ENCODE peak calls at places on chromosome 10, in ten cellular contexts. One of them, this sample, is unnamed.

GRCh38 chr10:100009793-100010676 is at the start of gene DNMBP:
- DNase-seq in retina: peak; percentile 77
- DNase-seq in adipocyte: peak; percentile 96
- DNase-seq in type B pancreatic cell: peak; percentile 89
- DNase-seq in RKO: peak; percentile 89
- DNase-seq in stimulated activated naive CD8-positive, alpha-beta T cell treated with anti-CD3 and anti-CD28 coated beads, Interleukin-15, Interleukin-2, amounts not matched to agents 100 U/mL and 50 U/mL, for 24 hours: peak; percentile 90
- DNase-seq in activated naive CD4-positive, alpha-beta T cell treated with anti-CD3 and anti-CD28 coated beads, Interleukin-2, amount 10 ng/mL, durations not matched to agents 7 days and 5 days: peak; percentile 86
- DNase-seq in skeletal muscle cell: no peak
- DNase-seq in upper lobe of right lung: peak; percentile 92
- DNase-seq in activated T-helper 1 cell treated with Interleukin-2 at 50 U/mL for 16 hours: peak; percentile 71
- DNase-seq in this sample: peak; percentile 83

GRCh38 chr10:43375401-43376020 is 4.1 kb downstream of the FXYD4 start:
- DNase-seq in activated T-helper 1 cell treated with Interleukin-2 at 50 U/mL for 16 hours: no peak
- DNase-seq in adipocyte: no peak
- DNase-seq in RKO: no peak
- DNase-seq in type B pancreatic cell: no peak
- DNase-seq in skeletal muscle cell: no peak
- DNase-seq in activated naive CD4-positive, alpha-beta T cell treated with anti-CD3 and anti-CD28 coated beads, Interleukin-2, amount 10 ng/mL, durations not matched to agents 7 days and 5 days: no peak
- DNase-seq in retina: no peak
- DNase-seq in stimulated activated naive CD8-positive, alpha-beta T cell treated with anti-CD3 and anti-CD28 coated beads, Interleukin-15, Interleukin-2, amounts not matched to agents 100 U/mL and 50 U/mL, for 24 hours: no peak
- DNase-seq in upper lobe of right lung: peak; percentile 72
- DNase-seq in this sample: no peak

GRCh38 chr10:3500408-3500856 is 284.6 kb downstream of the KLF6 start:
- DNase-seq in upper lobe of right lung: peak; percentile 79
- DNase-seq in skeletal muscle cell: peak; percentile 58
- DNase-seq in RKO: no peak
- DNase-seq in retina: peak; percentile 91
- DNase-seq in adipocyte: peak; percentile 41
- DNase-seq in activated naive CD4-positive, alpha-beta T cell treated with anti-CD3 and anti-CD28 coated beads, Interleukin-2, amount 10 ng/mL, durations not matched to agents 7 days and 5 days: no peak
- DNase-seq in stimulated activated naive CD8-positive, alpha-beta T cell treated with anti-CD3 and anti-CD28 coated beads, Interleukin-15, Interleukin-2, amounts not matched to agents 100 U/mL and 50 U/mL, for 24 hours: no peak
- DNase-seq in type B pancreatic cell: no peak
- DNase-seq in activated T-helper 1 cell treated with Interleukin-2 at 50 U/mL for 16 hours: no peak
- DNase-seq in this sample: no peak

GRCh38 chr10:72081210-72081609 is 7.1 kb downstream of the SPOCK2 start:
- DNase-seq in RKO: no peak
- DNase-seq in skeletal muscle cell: no peak
- DNase-seq in activated T-helper 1 cell treated with Interleukin-2 at 50 U/mL for 16 hours: no peak
- DNase-seq in retina: no peak
- DNase-seq in adipocyte: no peak
- DNase-seq in type B pancreatic cell: no peak
- DNase-seq in stimulated activated naive CD8-positive, alpha-beta T cell treated with anti-CD3 and anti-CD28 coated beads, Interleukin-15, Interleukin-2, amounts not matched to agents 100 U/mL and 50 U/mL, for 24 hours: no peak
- DNase-seq in upper lobe of right lung: no peak
- DNase-seq in activated naive CD4-positive, alpha-beta T cell treated with anti-CD3 and anti-CD28 coated beads, Interleukin-2, amount 10 ng/mL, durations not matched to agents 7 days and 5 days: peak; percentile 9
- DNase-seq in this sample: no peak

GRCh38 chr10:69769395-69769989 is 32.2 kb upstream of the COL13A1 start:
- DNase-seq in activated T-helper 1 cell treated with Interleukin-2 at 50 U/mL for 16 hours: no peak
- DNase-seq in skeletal muscle cell: peak; percentile 43
- DNase-seq in retina: no peak
- DNase-seq in stimulated activated naive CD8-positive, alpha-beta T cell treated with anti-CD3 and anti-CD28 coated beads, Interleukin-15, Interleukin-2, amounts not matched to agents 100 U/mL and 50 U/mL, for 24 hours: no peak
- DNase-seq in RKO: peak; percentile 49
- DNase-seq in adipocyte: peak; percentile 85
- DNase-seq in type B pancreatic cell: no peak
- DNase-seq in upper lobe of right lung: no peak
- DNase-seq in activated naive CD4-positive, alpha-beta T cell treated with anti-CD3 and anti-CD28 coated beads, Interleukin-2, amount 10 ng/mL, durations not matched to agents 7 days and 5 days: no peak
- DNase-seq in this sample: no peak

GRCh38 chr10:68811367-68812009 is 15.8 kb upstream of the STOX1 start:
- DNase-seq in activated naive CD4-positive, alpha-beta T cell treated with anti-CD3 and anti-CD28 coated beads, Interleukin-2, amount 10 ng/mL, durations not matched to agents 7 days and 5 days: no peak
- DNase-seq in activated T-helper 1 cell treated with Interleukin-2 at 50 U/mL for 16 hours: no peak
- DNase-seq in retina: no peak
- DNase-seq in skeletal muscle cell: no peak
- DNase-seq in stimulated activated naive CD8-positive, alpha-beta T cell treated with anti-CD3 and anti-CD28 coated beads, Interleukin-15, Interleukin-2, amounts not matched to agents 100 U/mL and 50 U/mL, for 24 hours: no peak
- DNase-seq in RKO: no peak
- DNase-seq in type B pancreatic cell: no peak
- DNase-seq in upper lobe of right lung: no peak
- DNase-seq in adipocyte: no peak
- DNase-seq in this sample: no peak

GRCh38 chr10:36266923-36267322 is 624.8 kb upstream of the FZD8 start:
- DNase-seq in RKO: no peak
- DNase-seq in type B pancreatic cell: no peak
- DNase-seq in adipocyte: no peak
- DNase-seq in stimulated activated naive CD8-positive, alpha-beta T cell treated with anti-CD3 and anti-CD28 coated beads, Interleukin-15, Interleukin-2, amounts not matched to agents 100 U/mL and 50 U/mL, for 24 hours: no peak
- DNase-seq in activated T-helper 1 cell treated with Interleukin-2 at 50 U/mL for 16 hours: no peak
- DNase-seq in activated naive CD4-positive, alpha-beta T cell treated with anti-CD3 and anti-CD28 coated beads, Interleukin-2, amount 10 ng/mL, durations not matched to agents 7 days and 5 days: no peak
- DNase-seq in upper lobe of right lung: no peak
- DNase-seq in skeletal muscle cell: no peak
- DNase-seq in retina: no peak
- DNase-seq in this sample: no peak

GRCh38 chr10:86266446-86267242 is 100.0 kb downstream of the GRID1 start:
- DNase-seq in activated T-helper 1 cell treated with Interleukin-2 at 50 U/mL for 16 hours: no peak
- DNase-seq in retina: peak; percentile 2
- DNase-seq in type B pancreatic cell: peak; percentile 42
- DNase-seq in adipocyte: no peak
- DNase-seq in upper lobe of right lung: peak; percentile 40
- DNase-seq in activated naive CD4-positive, alpha-beta T cell treated with anti-CD3 and anti-CD28 coated beads, Interleukin-2, amount 10 ng/mL, durations not matched to agents 7 days and 5 days: no peak
- DNase-seq in RKO: no peak
- DNase-seq in skeletal muscle cell: no peak
- DNase-seq in stimulated activated naive CD8-positive, alpha-beta T cell treated with anti-CD3 and anti-CD28 coated beads, Interleukin-15, Interleukin-2, amounts not matched to agents 100 U/mL and 50 U/mL, for 24 hours: no peak
- DNase-seq in this sample: no peak

GRCh38 chr10:43998021-43998809 is 349.5 kb upstream of the ZNF32 start:
- DNase-seq in retina: no peak
- DNase-seq in upper lobe of right lung: no peak
- DNase-seq in activated T-helper 1 cell treated with Interleukin-2 at 50 U/mL for 16 hours: no peak
- DNase-seq in skeletal muscle cell: peak; percentile 30
- DNase-seq in adipocyte: peak; percentile 15
- DNase-seq in activated naive CD4-positive, alpha-beta T cell treated with anti-CD3 and anti-CD28 coated beads, Interleukin-2, amount 10 ng/mL, durations not matched to agents 7 days and 5 days: no peak
- DNase-seq in type B pancreatic cell: no peak
- DNase-seq in RKO: no peak
- DNase-seq in stimulated activated naive CD8-positive, alpha-beta T cell treated with anti-CD3 and anti-CD28 coated beads, Interleukin-15, Interleukin-2, amounts not matched to agents 100 U/mL and 50 U/mL, for 24 hours: no peak
- DNase-seq in this sample: no peak

GRCh38 chr10:61284222-61284890 is 168.8 kb downstream of the TMEM26 start:
- DNase-seq in type B pancreatic cell: no peak
- DNase-seq in upper lobe of right lung: no peak
- DNase-seq in RKO: peak; percentile 73
- DNase-seq in adipocyte: peak; percentile 90
- DNase-seq in activated naive CD4-positive, alpha-beta T cell treated with anti-CD3 and anti-CD28 coated beads, Interleukin-2, amount 10 ng/mL, durations not matched to agents 7 days and 5 days: no peak
- DNase-seq in activated T-helper 1 cell treated with Interleukin-2 at 50 U/mL for 16 hours: no peak
- DNase-seq in skeletal muscle cell: no peak
- DNase-seq in stimulated activated naive CD8-positive, alpha-beta T cell treated with anti-CD3 and anti-CD28 coated beads, Interleukin-15, Interleukin-2, amounts not matched to agents 100 U/mL and 50 U/mL, for 24 hours: no peak
- DNase-seq in retina: peak; percentile 31
- DNase-seq in this sample: no peak

GRCh38 chr10:13789448-13789829 is 202.7 kb downstream of the PRPF18 start:
- DNase-seq in type B pancreatic cell: no peak
- DNase-seq in activated naive CD4-positive, alpha-beta T cell treated with anti-CD3 and anti-CD28 coated beads, Interleukin-2, amount 10 ng/mL, durations not matched to agents 7 days and 5 days: no peak
- DNase-seq in adipocyte: no peak
- DNase-seq in skeletal muscle cell: no peak
- DNase-seq in stimulated activated naive CD8-positive, alpha-beta T cell treated with anti-CD3 and anti-CD28 coated beads, Interleukin-15, Interleukin-2, amounts not matched to agents 100 U/mL and 50 U/mL, for 24 hours: no peak
- DNase-seq in RKO: no peak
- DNase-seq in retina: no peak
- DNase-seq in activated T-helper 1 cell treated with Interleukin-2 at 50 U/mL for 16 hours: no peak
- DNase-seq in upper lobe of right lung: no peak
- DNase-seq in this sample: no peak

GRCh38 chr10:63618552-63618951 is 97.4 kb downstream of the REEP3 start:
- DNase-seq in retina: no peak
- DNase-seq in upper lobe of right lung: no peak
- DNase-seq in skeletal muscle cell: no peak
- DNase-seq in type B pancreatic cell: no peak
- DNase-seq in adipocyte: no peak
- DNase-seq in stimulated activated naive CD8-positive, alpha-beta T cell treated with anti-CD3 and anti-CD28 coated beads, Interleukin-15, Interleukin-2, amounts not matched to agents 100 U/mL and 50 U/mL, for 24 hours: no peak
- DNase-seq in activated naive CD4-positive, alpha-beta T cell treated with anti-CD3 and anti-CD28 coated beads, Interleukin-2, amount 10 ng/mL, durations not matched to agents 7 days and 5 days: no peak
- DNase-seq in RKO: no peak
- DNase-seq in activated T-helper 1 cell treated with Interleukin-2 at 50 U/mL for 16 hours: no peak
- DNase-seq in this sample: no peak

GRCh38 chr10:117663750-117664149 is 121.2 kb downstream of the EMX2 start:
- DNase-seq in stimulated activated naive CD8-positive, alpha-beta T cell treated with anti-CD3 and anti-CD28 coated beads, Interleukin-15, Interleukin-2, amounts not matched to agents 100 U/mL and 50 U/mL, for 24 hours: no peak
- DNase-seq in activated naive CD4-positive, alpha-beta T cell treated with anti-CD3 and anti-CD28 coated beads, Interleukin-2, amount 10 ng/mL, durations not matched to agents 7 days and 5 days: no peak
- DNase-seq in activated T-helper 1 cell treated with Interleukin-2 at 50 U/mL for 16 hours: no peak
- DNase-seq in retina: no peak
- DNase-seq in RKO: peak; percentile 53
- DNase-seq in type B pancreatic cell: no peak
- DNase-seq in adipocyte: peak; percentile 7
- DNase-seq in skeletal muscle cell: peak; percentile 85
- DNase-seq in upper lobe of right lung: no peak
- DNase-seq in this sample: no peak

GRCh38 chr10:25682203-25682950 is 251.7 kb upstream of the MYO3A start:
- DNase-seq in RKO: peak; percentile 57
- DNase-seq in adipocyte: no peak
- DNase-seq in activated naive CD4-positive, alpha-beta T cell treated with anti-CD3 and anti-CD28 coated beads, Interleukin-2, amount 10 ng/mL, durations not matched to agents 7 days and 5 days: no peak
- DNase-seq in type B pancreatic cell: no peak
- DNase-seq in upper lobe of right lung: no peak
- DNase-seq in skeletal muscle cell: no peak
- DNase-seq in stimulated activated naive CD8-positive, alpha-beta T cell treated with anti-CD3 and anti-CD28 coated beads, Interleukin-15, Interleukin-2, amounts not matched to agents 100 U/mL and 50 U/mL, for 24 hours: no peak
- DNase-seq in retina: peak; percentile 42
- DNase-seq in activated T-helper 1 cell treated with Interleukin-2 at 50 U/mL for 16 hours: no peak
- DNase-seq in this sample: no peak

GRCh38 chr10:71288461-71288860 is 30.6 kb upstream of the SLC29A3 start:
- DNase-seq in skeletal muscle cell: no peak
- DNase-seq in stimulated activated naive CD8-positive, alpha-beta T cell treated with anti-CD3 and anti-CD28 coated beads, Interleukin-15, Interleukin-2, amounts not matched to agents 100 U/mL and 50 U/mL, for 24 hours: no peak
- DNase-seq in adipocyte: no peak
- DNase-seq in RKO: no peak
- DNase-seq in upper lobe of right lung: no peak
- DNase-seq in type B pancreatic cell: no peak
- DNase-seq in retina: no peak
- DNase-seq in activated T-helper 1 cell treated with Interleukin-2 at 50 U/mL for 16 hours: no peak
- DNase-seq in activated naive CD4-positive, alpha-beta T cell treated with anti-CD3 and anti-CD28 coated beads, Interleukin-2, amount 10 ng/mL, durations not matched to agents 7 days and 5 days: no peak
- DNase-seq in this sample: no peak

GRCh38 chr10:5840314-5841307 is 27.4 kb upstream of the GDI2 start:
- DNase-seq in retina: peak; percentile 54
- DNase-seq in activated T-helper 1 cell treated with Interleukin-2 at 50 U/mL for 16 hours: no peak
- DNase-seq in type B pancreatic cell: no peak
- DNase-seq in skeletal muscle cell: peak; percentile 32
- DNase-seq in adipocyte: peak; percentile 43
- DNase-seq in stimulated activated naive CD8-positive, alpha-beta T cell treated with anti-CD3 and anti-CD28 coated beads, Interleukin-15, Interleukin-2, amounts not matched to agents 100 U/mL and 50 U/mL, for 24 hours: peak; percentile 40
- DNase-seq in upper lobe of right lung: no peak
- DNase-seq in activated naive CD4-positive, alpha-beta T cell treated with anti-CD3 and anti-CD28 coated beads, Interleukin-2, amount 10 ng/mL, durations not matched to agents 7 days and 5 days: no peak
- DNase-seq in RKO: no peak
- DNase-seq in this sample: no peak

GRCh38 chr10:132518572-132519381 is 18.8 kb upstream of the INPP5A start:
- DNase-seq in activated T-helper 1 cell treated with Interleukin-2 at 50 U/mL for 16 hours: no peak
- DNase-seq in stimulated activated naive CD8-positive, alpha-beta T cell treated with anti-CD3 and anti-CD28 coated beads, Interleukin-15, Interleukin-2, amounts not matched to agents 100 U/mL and 50 U/mL, for 24 hours: no peak
- DNase-seq in skeletal muscle cell: no peak
- DNase-seq in type B pancreatic cell: no peak
- DNase-seq in adipocyte: no peak
- DNase-seq in activated naive CD4-positive, alpha-beta T cell treated with anti-CD3 and anti-CD28 coated beads, Interleukin-2, amount 10 ng/mL, durations not matched to agents 7 days and 5 days: no peak
- DNase-seq in upper lobe of right lung: peak; percentile 90
- DNase-seq in retina: no peak
- DNase-seq in RKO: no peak
- DNase-seq in this sample: no peak

GRCh38 chr10:114470956-114471905 is 66.9 kb upstream of the AFAP1L2 start:
- DNase-seq in skeletal muscle cell: peak; percentile 24
- DNase-seq in RKO: peak; percentile 78
- DNase-seq in activated T-helper 1 cell treated with Interleukin-2 at 50 U/mL for 16 hours: peak; percentile 35
- DNase-seq in upper lobe of right lung: peak; percentile 78
- DNase-seq in type B pancreatic cell: no peak
- DNase-seq in retina: peak; percentile 69
- DNase-seq in activated naive CD4-positive, alpha-beta T cell treated with anti-CD3 and anti-CD28 coated beads, Interleukin-2, amount 10 ng/mL, durations not matched to agents 7 days and 5 days: peak; percentile 74
- DNase-seq in stimulated activated naive CD8-positive, alpha-beta T cell treated with anti-CD3 and anti-CD28 coated beads, Interleukin-15, Interleukin-2, amounts not matched to agents 100 U/mL and 50 U/mL, for 24 hours: peak; percentile 60
- DNase-seq in adipocyte: peak; percentile 93
- DNase-seq in this sample: peak; percentile 70

GRCh38 chr10:117249493-117250093 is 8.7 kb downstream of the SLC18A2 start:
- DNase-seq in RKO: no peak
- DNase-seq in skeletal muscle cell: no peak
- DNase-seq in upper lobe of right lung: no peak
- DNase-seq in activated naive CD4-positive, alpha-beta T cell treated with anti-CD3 and anti-CD28 coated beads, Interleukin-2, amount 10 ng/mL, durations not matched to agents 7 days and 5 days: no peak
- DNase-seq in retina: no peak
- DNase-seq in type B pancreatic cell: no peak
- DNase-seq in adipocyte: no peak
- DNase-seq in activated T-helper 1 cell treated with Interleukin-2 at 50 U/mL for 16 hours: no peak
- DNase-seq in stimulated activated naive CD8-positive, alpha-beta T cell treated with anti-CD3 and anti-CD28 coated beads, Interleukin-15, Interleukin-2, amounts not matched to agents 100 U/mL and 50 U/mL, for 24 hours: no peak
- DNase-seq in this sample: no peak

GRCh38 chr10:81248846-81249245 is 626.1 kb upstream of the NRG3 start:
- DNase-seq in type B pancreatic cell: no peak
- DNase-seq in activated T-helper 1 cell treated with Interleukin-2 at 50 U/mL for 16 hours: no peak
- DNase-seq in skeletal muscle cell: no peak
- DNase-seq in retina: no peak
- DNase-seq in adipocyte: no peak
- DNase-seq in stimulated activated naive CD8-positive, alpha-beta T cell treated with anti-CD3 and anti-CD28 coated beads, Interleukin-15, Interleukin-2, amounts not matched to agents 100 U/mL and 50 U/mL, for 24 hours: no peak
- DNase-seq in upper lobe of right lung: no peak
- DNase-seq in activated naive CD4-positive, alpha-beta T cell treated with anti-CD3 and anti-CD28 coated beads, Interleukin-2, amount 10 ng/mL, durations not matched to agents 7 days and 5 days: no peak
- DNase-seq in RKO: no peak
- DNase-seq in this sample: no peak

GRCh38 chr10:50603151-50603850 is 20.5 kb downstream of the SGMS1 start:
- DNase-seq in activated T-helper 1 cell treated with Interleukin-2 at 50 U/mL for 16 hours: no peak
- DNase-seq in adipocyte: no peak
- DNase-seq in stimulated activated naive CD8-positive, alpha-beta T cell treated with anti-CD3 and anti-CD28 coated beads, Interleukin-15, Interleukin-2, amounts not matched to agents 100 U/mL and 50 U/mL, for 24 hours: no peak
- DNase-seq in activated naive CD4-positive, alpha-beta T cell treated with anti-CD3 and anti-CD28 coated beads, Interleukin-2, amount 10 ng/mL, durations not matched to agents 7 days and 5 days: no peak
- DNase-seq in upper lobe of right lung: no peak
- DNase-seq in RKO: no peak
- DNase-seq in type B pancreatic cell: no peak
- DNase-seq in skeletal muscle cell: no peak
- DNase-seq in retina: no peak
- DNase-seq in this sample: no peak

GRCh38 chr10:73247509-73248258 is 629 bp upstream of the DNAJC9 start:
- DNase-seq in activated T-helper 1 cell treated with Interleukin-2 at 50 U/mL for 16 hours: no peak
- DNase-seq in RKO: peak; percentile 41
- DNase-seq in adipocyte: no peak
- DNase-seq in stimulated activated naive CD8-positive, alpha-beta T cell treated with anti-CD3 and anti-CD28 coated beads, Interleukin-15, Interleukin-2, amounts not matched to agents 100 U/mL and 50 U/mL, for 24 hours: no peak
- DNase-seq in activated naive CD4-positive, alpha-beta T cell treated with anti-CD3 and anti-CD28 coated beads, Interleukin-2, amount 10 ng/mL, durations not matched to agents 7 days and 5 days: no peak
- DNase-seq in upper lobe of right lung: no peak
- DNase-seq in skeletal muscle cell: no peak
- DNase-seq in retina: no peak
- DNase-seq in type B pancreatic cell: no peak
- DNase-seq in this sample: no peak

GRCh38 chr10:87053577-87054181 is 33.6 kb downstream of the FAM25A start:
- DNase-seq in skeletal muscle cell: no peak
- DNase-seq in stimulated activated naive CD8-positive, alpha-beta T cell treated with anti-CD3 and anti-CD28 coated beads, Interleukin-15, Interleukin-2, amounts not matched to agents 100 U/mL and 50 U/mL, for 24 hours: no peak
- DNase-seq in type B pancreatic cell: no peak
- DNase-seq in RKO: no peak
- DNase-seq in activated T-helper 1 cell treated with Interleukin-2 at 50 U/mL for 16 hours: no peak
- DNase-seq in activated naive CD4-positive, alpha-beta T cell treated with anti-CD3 and anti-CD28 coated beads, Interleukin-2, amount 10 ng/mL, durations not matched to agents 7 days and 5 days: no peak
- DNase-seq in upper lobe of right lung: no peak
- DNase-seq in adipocyte: no peak
- DNase-seq in retina: no peak
- DNase-seq in this sample: no peak

GRCh38 chr10:15642095-15642494 is 77.6 kb downstream of the ITGA8 start:
- DNase-seq in retina: no peak
- DNase-seq in stimulated activated naive CD8-positive, alpha-beta T cell treated with anti-CD3 and anti-CD28 coated beads, Interleukin-15, Interleukin-2, amounts not matched to agents 100 U/mL and 50 U/mL, for 24 hours: no peak
- DNase-seq in activated naive CD4-positive, alpha-beta T cell treated with anti-CD3 and anti-CD28 coated beads, Interleukin-2, amount 10 ng/mL, durations not matched to agents 7 days and 5 days: no peak
- DNase-seq in type B pancreatic cell: no peak
- DNase-seq in adipocyte: peak; percentile 63
- DNase-seq in skeletal muscle cell: peak; percentile 1
- DNase-seq in RKO: no peak
- DNase-seq in activated T-helper 1 cell treated with Interleukin-2 at 50 U/mL for 16 hours: no peak
- DNase-seq in upper lobe of right lung: no peak
- DNase-seq in this sample: no peak

GRCh38 chr10:30415613-30416012 is 18.4 kb upstream of the MAP3K8 start:
- DNase-seq in skeletal muscle cell: no peak
- DNase-seq in stimulated activated naive CD8-positive, alpha-beta T cell treated with anti-CD3 and anti-CD28 coated beads, Interleukin-15, Interleukin-2, amounts not matched to agents 100 U/mL and 50 U/mL, for 24 hours: no peak
- DNase-seq in upper lobe of right lung: no peak
- DNase-seq in type B pancreatic cell: no peak
- DNase-seq in RKO: no peak
- DNase-seq in activated naive CD4-positive, alpha-beta T cell treated with anti-CD3 and anti-CD28 coated beads, Interleukin-2, amount 10 ng/mL, durations not matched to agents 7 days and 5 days: no peak
- DNase-seq in adipocyte: peak; percentile 7
- DNase-seq in activated T-helper 1 cell treated with Interleukin-2 at 50 U/mL for 16 hours: no peak
- DNase-seq in retina: no peak
- DNase-seq in this sample: no peak

GRCh38 chr10:95578619-95579018 is 17.4 kb upstream of the SORBS1 start:
- DNase-seq in stimulated activated naive CD8-positive, alpha-beta T cell treated with anti-CD3 and anti-CD28 coated beads, Interleukin-15, Interleukin-2, amounts not matched to agents 100 U/mL and 50 U/mL, for 24 hours: no peak
- DNase-seq in activated naive CD4-positive, alpha-beta T cell treated with anti-CD3 and anti-CD28 coated beads, Interleukin-2, amount 10 ng/mL, durations not matched to agents 7 days and 5 days: no peak
- DNase-seq in RKO: no peak
- DNase-seq in upper lobe of right lung: no peak
- DNase-seq in retina: no peak
- DNase-seq in type B pancreatic cell: no peak
- DNase-seq in adipocyte: no peak
- DNase-seq in activated T-helper 1 cell treated with Interleukin-2 at 50 U/mL for 16 hours: no peak
- DNase-seq in skeletal muscle cell: no peak
- DNase-seq in this sample: no peak

GRCh38 chr10:61110188-61110844 is 166.3 kb upstream of the RHOBTB1 start:
- DNase-seq in RKO: no peak
- DNase-seq in skeletal muscle cell: no peak
- DNase-seq in retina: no peak
- DNase-seq in stimulated activated naive CD8-positive, alpha-beta T cell treated with anti-CD3 and anti-CD28 coated beads, Interleukin-15, Interleukin-2, amounts not matched to agents 100 U/mL and 50 U/mL, for 24 hours: no peak
- DNase-seq in upper lobe of right lung: no peak
- DNase-seq in activated T-helper 1 cell treated with Interleukin-2 at 50 U/mL for 16 hours: no peak
- DNase-seq in activated naive CD4-positive, alpha-beta T cell treated with anti-CD3 and anti-CD28 coated beads, Interleukin-2, amount 10 ng/mL, durations not matched to agents 7 days and 5 days: no peak
- DNase-seq in type B pancreatic cell: no peak
- DNase-seq in adipocyte: peak; percentile 77
- DNase-seq in this sample: no peak

GRCh38 chr10:71527135-71527534 is 130.4 kb downstream of the CDH23 start:
- DNase-seq in type B pancreatic cell: no peak
- DNase-seq in activated naive CD4-positive, alpha-beta T cell treated with anti-CD3 and anti-CD28 coated beads, Interleukin-2, amount 10 ng/mL, durations not matched to agents 7 days and 5 days: no peak
- DNase-seq in retina: peak; percentile 89
- DNase-seq in adipocyte: no peak
- DNase-seq in RKO: no peak
- DNase-seq in activated T-helper 1 cell treated with Interleukin-2 at 50 U/mL for 16 hours: no peak
- DNase-seq in stimulated activated naive CD8-positive, alpha-beta T cell treated with anti-CD3 and anti-CD28 coated beads, Interleukin-15, Interleukin-2, amounts not matched to agents 100 U/mL and 50 U/mL, for 24 hours: no peak
- DNase-seq in upper lobe of right lung: no peak
- DNase-seq in skeletal muscle cell: no peak
- DNase-seq in this sample: no peak

This sample was measured in activated CD4-positive, alpha-beta memory T cell treated with anti-CD3 and anti-CD28 coated beads, Interleukin-2, amount 10 ng/mL, durations not matched to agents 7 days and 5 days.